ENCODE peak calls at places on chromosome 20, in eight cellular contexts. I is Panc1, Z is HepG2, A is SK-N-SH, T is GM12878, D is GM23338, G is K562, O is HCT116. K is an unnamed sample.

GRCh38 chr20:46192376-46192944 is 74.3 kb downstream of the CD40 start:
- DNase-seq in T (no peak), I (no peak), O (no peak), G (no peak), D (no peak), Z (no peak), A (peak), K (no peak)

GRCh38 chr20:57306747-57307146 is 22.9 kb upstream of the SPO11 start:
- DNase-seq in Z (no peak), T (no peak), D (no peak), A (no peak), I (no peak), G (no peak), O (no peak), K (no peak)

GRCh38 chr20:15895126-15895525 is 678.1 kb downstream of the KIF16B start:
- DNase-seq in T (no peak), A (no peak), I (no peak), D (no peak), Z (no peak), G (no peak), O (no peak), K (no peak)

GRCh38 chr20:6395695-6396094 is 272.9 kb upstream of the FERMT1 start:
- DNase-seq in I (no peak), D (no peak), G (no peak), A (no peak), Z (no peak), O (no peak), T (no peak), K (peak)

GRCh38 chr20:49913399-49914047 is 1.8 kb downstream of the SPATA2 start:
- DNase-seq in Z (no peak), A (no peak), O (no peak), I (no peak), T (no peak), G (no peak), D (no peak), K (no peak)

GRCh38 chr20:43716123-43716522 is 10.7 kb downstream of the GTSF1L start:
- DNase-seq in I (no peak), A (no peak), D (no peak), O (no peak), G (no peak), Z (no peak), T (no peak), K (no peak)

GRCh38 chr20:51164732-51165530 is 142.0 kb upstream of the KCNG1 start:
- DNase-seq in A (no peak), Z (no peak), G (no peak), T (no peak), D (no peak), I (no peak), O (no peak), K (no peak)

GRCh38 chr20:50172347-50173013 is 18.1 kb upstream of the CEBPB start:
- DNase-seq in I (no peak), A (no peak), G (peak), O (no peak), Z (peak), T (no peak), D (peak), K (no peak)

GRCh38 chr20:58014628-58015315 is 213.7 kb downstream of the ANKRD60 start:
- DNase-seq in G (no peak), A (no peak), I (no peak), Z (no peak), O (peak), T (no peak), D (no peak), K (no peak)

GRCh38 chr20:45044084-45044573 is 56.8 kb downstream of the KCNS1 start:
- DNase-seq in T (no peak), G (peak), I (peak), A (peak), Z (peak), O (peak), D (peak), K (peak)

GRCh38 chr20:45012682-45013302 is 46.5 kb downstream of the STK4 start:
- DNase-seq in Z (no peak), G (no peak), D (peak), I (no peak), A (no peak), T (no peak), O (no peak), K (no peak)

GRCh38 chr20:36386236-36386635 is 80.1 kb downstream of the DLGAP4 start:
- DNase-seq in A (no peak), I (no peak), D (no peak), Z (no peak), O (no peak), G (no peak), T (no peak), K (no peak)

DNA sequence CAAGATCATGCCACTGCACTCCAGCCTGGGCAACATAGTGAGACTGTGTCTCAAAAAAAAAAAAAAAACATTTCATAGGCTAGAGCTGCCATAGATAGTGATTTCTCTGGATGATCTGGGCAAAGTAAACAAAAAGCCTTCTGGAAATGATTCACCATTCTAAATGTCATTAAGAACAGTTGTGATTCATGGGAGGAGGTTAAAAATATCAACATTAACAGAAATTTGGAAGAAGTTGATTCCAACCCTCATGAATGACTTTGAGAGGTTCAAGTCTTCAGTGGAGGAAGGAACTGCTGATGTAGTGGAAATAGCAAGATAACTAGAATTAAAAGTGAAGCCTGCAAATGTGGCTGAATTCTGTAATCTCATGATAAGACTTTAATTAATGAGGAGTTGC is 26.8 kb upstream of the MMP24 start:
- DNase-seq in A (no peak), Z (no peak), T (no peak), O (no peak), D (no peak), I (no peak), G (no peak), K (no peak)
- TF ChIP-seq REST in A (no peak), Z (no peak), T (no peak), O (no peak), D (no peak), I (no peak), G (no peak), K (no peak)

GRCh38 chr20:23245553-23246128 is 105.0 kb upstream of the NXT1 start:
- DNase-seq in T (peak), O (no peak), G (peak), D (peak), Z (peak), A (no peak), I (peak), K (peak)
- TF ChIP-seq POLR2AphosphoS5 in T (no peak), O (no peak), G (no peak), D (no peak), Z (no peak), A (no peak), I (no peak), K (no peak)

DNA sequence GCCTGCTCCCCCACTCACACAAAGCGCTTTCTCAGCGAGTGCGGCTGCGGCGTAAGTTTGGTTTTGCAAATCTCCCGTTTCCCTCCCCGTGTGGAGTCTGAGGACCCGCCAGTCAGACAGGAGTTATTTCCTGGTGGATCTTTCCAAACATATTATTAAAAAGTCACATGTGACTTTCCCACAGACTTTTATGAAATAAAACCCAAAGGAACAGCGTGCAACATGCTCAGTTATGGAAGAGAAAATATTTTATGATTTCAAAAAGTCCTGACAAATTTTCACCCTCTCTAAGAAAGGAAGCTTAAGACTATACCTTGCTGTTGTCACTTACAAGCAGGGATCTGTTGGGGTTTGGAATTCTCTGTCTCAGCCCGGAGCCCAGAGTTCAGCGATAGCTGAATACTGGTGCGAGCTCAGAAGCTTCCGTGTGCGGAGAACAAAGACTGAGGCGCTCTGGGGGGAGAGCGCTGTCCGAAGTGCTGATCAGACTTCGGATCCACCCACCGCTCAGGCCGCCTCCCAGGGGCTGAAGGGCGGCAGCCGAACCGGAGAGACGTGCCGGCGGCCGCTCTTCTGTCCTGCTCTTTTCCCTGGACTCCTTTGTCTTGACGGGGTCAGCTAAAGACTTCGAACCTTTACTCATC is 2.5 kb upstream of the MYT1 start:
- DNase-seq in G (peak), D (peak), A (no peak), O (no peak), T (no peak), Z (peak), I (no peak), K (no peak)
- TF ChIP-seq REST in G (peak), D (peak), A (peak), O (no peak), T (peak), Z (peak), I (peak), K (peak)

DNA sequence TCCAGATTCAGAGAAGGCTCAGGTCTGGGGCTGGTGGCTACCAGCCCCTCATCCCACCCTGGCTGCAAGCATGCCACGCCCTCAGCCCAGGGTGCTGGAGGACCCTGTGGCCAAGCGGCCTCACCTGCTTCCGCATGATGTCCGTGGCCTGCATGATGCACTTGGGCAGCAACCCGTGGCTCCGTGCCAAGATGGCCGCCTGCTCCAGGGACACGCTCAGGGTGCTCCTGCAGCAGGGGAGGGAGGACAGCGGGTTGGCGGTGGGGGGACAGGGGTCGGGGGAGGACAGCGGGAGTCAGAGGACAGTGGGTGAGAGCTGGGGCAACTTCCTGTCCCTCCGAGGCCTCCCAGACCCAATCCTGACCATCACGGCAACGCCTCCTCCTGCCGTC is 200.1 kb downstream of the PREX1 start:
- DNase-seq in O (no peak), G (no peak), I (no peak), T (no peak), D (no peak), Z (no peak), A (peak), K (no peak)
- TF ChIP-seq POLR2AphosphoS5 in O (no peak), G (no peak), I (no peak), T (no peak), D (no peak), Z (no peak), A (no peak), K (no peak)